ENCODE peak calls at places on chromosomes 6 and 20, in five cellular contexts. One of them, this sample, is unnamed.

GRCh38 chr20:54108394-54108643 is 37.9 kb upstream of the BCAS1 start:
- DNase-seq in occipital lobe: no peak
- DNase-seq in astrocyte of the spinal cord: no peak
- DNase-seq in stimulated activated CD4-positive, alpha-beta T cell treated with anti-CD3 and anti-CD28 coated beads, Interleukin-2, amount 100 ng/mL, for 48 hours: no peak
- DNase-seq in psoas muscle: no peak
- DNase-seq in this sample: no peak

GRCh38 chr20:51542033-51542893 is at the start of gene NFATC2:
- DNase-seq in stimulated activated CD4-positive, alpha-beta T cell treated with anti-CD3 and anti-CD28 coated beads, Interleukin-2, amount 100 ng/mL, for 48 hours: no peak
- DNase-seq in psoas muscle: peak; percentile 47
- DNase-seq in astrocyte of the spinal cord: no peak
- DNase-seq in occipital lobe: no peak
- DNase-seq in this sample: peak; percentile 37

GRCh38 chr20:58020656-58021454 is 207.6 kb downstream of the ANKRD60 start:
- DNase-seq in astrocyte of the spinal cord: no peak
- DNase-seq in stimulated activated CD4-positive, alpha-beta T cell treated with anti-CD3 and anti-CD28 coated beads, Interleukin-2, amount 100 ng/mL, for 48 hours: no peak
- DNase-seq in psoas muscle: peak; percentile 49
- DNase-seq in occipital lobe: no peak
- DNase-seq in this sample: no peak

GRCh38 chr20:2146080-2146867 is 44.6 kb downstream of the STK35 start:
- DNase-seq in stimulated activated CD4-positive, alpha-beta T cell treated with anti-CD3 and anti-CD28 coated beads, Interleukin-2, amount 100 ng/mL, for 48 hours: no peak
- DNase-seq in psoas muscle: no peak
- DNase-seq in occipital lobe: no peak
- DNase-seq in astrocyte of the spinal cord: no peak
- DNase-seq in this sample: no peak

GRCh38 chr20:1946762-1947534 is 46.9 kb downstream of the PDYN start:
- DNase-seq in stimulated activated CD4-positive, alpha-beta T cell treated with anti-CD3 and anti-CD28 coated beads, Interleukin-2, amount 100 ng/mL, for 48 hours: no peak
- DNase-seq in occipital lobe: no peak
- DNase-seq in astrocyte of the spinal cord: no peak
- DNase-seq in psoas muscle: peak; percentile 84
- DNase-seq in this sample: peak; percentile 26

GRCh38 chr6:105120570-105120969 is 59.2 kb downstream of the POPDC3 start:
- DNase-seq in occipital lobe: no peak
- DNase-seq in astrocyte of the spinal cord: no peak
- DNase-seq in stimulated activated CD4-positive, alpha-beta T cell treated with anti-CD3 and anti-CD28 coated beads, Interleukin-2, amount 100 ng/mL, for 48 hours: no peak
- DNase-seq in psoas muscle: no peak
- DNase-seq in this sample: no peak

GRCh38 chr6:89205819-89206218 is 11.3 kb downstream of the GABRR1 start:
- DNase-seq in stimulated activated CD4-positive, alpha-beta T cell treated with anti-CD3 and anti-CD28 coated beads, Interleukin-2, amount 100 ng/mL, for 48 hours: no peak
- DNase-seq in psoas muscle: no peak
- DNase-seq in astrocyte of the spinal cord: no peak
- DNase-seq in occipital lobe: no peak
- DNase-seq in this sample: no peak

GRCh38 chr6:105359419-105360366 is 43.2 kb downstream of the PREP start:
- DNase-seq in occipital lobe: no peak
- DNase-seq in astrocyte of the spinal cord: peak; percentile 88
- DNase-seq in stimulated activated CD4-positive, alpha-beta T cell treated with anti-CD3 and anti-CD28 coated beads, Interleukin-2, amount 100 ng/mL, for 48 hours: no peak
- DNase-seq in psoas muscle: no peak
- DNase-seq in this sample: no peak

GRCh38 chr6:41049955-41050354 is 3.0 kb upstream of the APOBEC2 start:
- DNase-seq in stimulated activated CD4-positive, alpha-beta T cell treated with anti-CD3 and anti-CD28 coated beads, Interleukin-2, amount 100 ng/mL, for 48 hours: no peak
- DNase-seq in occipital lobe: no peak
- DNase-seq in psoas muscle: no peak
- DNase-seq in astrocyte of the spinal cord: no peak
- DNase-seq in this sample: no peak

This sample was measured in progenitor cell of endocrine pancreas.